ENCODE peak calls at places on chromosome 6, in seven cellular contexts. F is breast epithelium, T is CD14-positive monocyte, X is BE2C, K is nephron progenitor cell, D is GM23338, B is cardiac muscle cell. G is an unnamed sample.
A peak's percentile ranks its signal among the peaks of the same experiment; 100 is the strongest.

GRCh38 chr6:31622678-31623077 is 2.2 kb downstream of the PRRC2A start:
- DNase-seq in F (peak; percentile 76), T (no peak), X (no peak), K (no peak), D (no peak), B (no peak), G (no peak)

GRCh38 chr6:140816696-140817095 is 1316.0 kb upstream of the GJE1 start:
- DNase-seq in F (no peak), T (no peak), X (no peak), K (no peak), D (no peak), B (no peak), G (no peak)

GRCh38 chr6:148441454-148441911 is 98.8 kb downstream of the SASH1 start:
- DNase-seq in F (no peak), T (no peak), X (no peak), K (no peak), D (no peak), B (no peak), G (no peak)

GRCh38 chr6:7561153-7561964 is 19.9 kb downstream of the DSP start:
- DNase-seq in F (peak; percentile 77), T (no peak), X (peak; percentile 19), K (no peak), D (no peak), B (peak; percentile 50), G (no peak)

GRCh38 chr6:4561078-4561435 is 215.1 kb upstream of the CDYL start:
- DNase-seq in F (no peak), T (no peak), X (no peak), K (no peak), D (no peak), B (no peak), G (no peak)

GRCh38 chr6:154510144-154510905 is at the start of gene CNKSR3:
- DNase-seq in F (peak; percentile 73), T (no peak), X (peak; percentile 95), K (peak; percentile 97), D (peak; percentile 98), B (peak; percentile 99), G (peak; percentile 86)

GRCh38 chr6:114281496-114281895 is 61.3 kb downstream of the HS3ST5 start:
- DNase-seq in F (no peak), T (no peak), X (peak; percentile 64), K (no peak), D (peak; percentile 17), B (no peak), G (no peak)

GRCh38 chr6:138036111-138036510 is 71.1 kb downstream of the PERP start:
- DNase-seq in F (no peak), T (no peak), X (no peak), K (no peak), D (peak; percentile 28), B (no peak), G (no peak)

GRCh38 chr6:107668826-107669474 is 155.2 kb downstream of the SCML4 start:
- DNase-seq in F (no peak), T (no peak), X (no peak), K (no peak), D (no peak), B (no peak), G (no peak)

GRCh38 chr6:163670283-163670682 is 255.8 kb downstream of the QKI start:
- DNase-seq in F (no peak), T (no peak), X (peak; percentile 39), K (no peak), D (no peak), B (no peak), G (no peak)

GRCh38 chr6:4603291-4603690 is 172.9 kb upstream of the CDYL start:
- DNase-seq in F (no peak), T (peak; percentile 67), X (no peak), K (no peak), D (no peak), B (no peak), G (no peak)

GRCh38 chr6:20252311-20252710 is 40.0 kb upstream of the MBOAT1 start:
- DNase-seq in F (no peak), T (no peak), X (no peak), K (no peak), D (no peak), B (no peak), G (no peak)

GRCh38 chr6:109349419-109349987 is 32.8 kb downstream of the CD164 start:
- DNase-seq in F (no peak), T (no peak), X (peak; percentile 21), K (no peak), D (no peak), B (peak; percentile 26), G (no peak)

GRCh38 chr6:119541132-119541905 is 191.8 kb upstream of the MAN1A1 start:
- DNase-seq in F (no peak), T (no peak), X (no peak), K (no peak), D (no peak), B (no peak), G (no peak)

GRCh38 chr6:125598422-125598821 is 151.0 kb upstream of the HEY2 start:
- DNase-seq in F (peak; percentile 50), T (peak; percentile 87), X (no peak), K (no peak), D (no peak), B (no peak), G (no peak)

GRCh38 chr6:81865712-81866111 is 113.2 kb upstream of the TENT5A start:
- DNase-seq in F (no peak), T (no peak), X (no peak), K (no peak), D (no peak), B (no peak), G (no peak)

GRCh38 chr6:25122001-25122400 is 157.2 kb upstream of the CARMIL1 start:
- DNase-seq in F (no peak), T (no peak), X (peak; percentile 76), K (no peak), D (no peak), B (no peak), G (no peak)

GRCh38 chr6:1335367-1336037 is 23.6 kb downstream of the FOXQ1 start:
- DNase-seq in F (peak; percentile 92), T (no peak), X (no peak), K (no peak), D (no peak), B (no peak), G (no peak)

GRCh38 chr6:1334725-1335124 is 22.8 kb downstream of the FOXQ1 start:
- DNase-seq in F (no peak), T (no peak), X (no peak), K (no peak), D (peak; percentile 45), B (no peak), G (no peak)

GRCh38 chr6:1337791-1338190 is 25.9 kb downstream of the FOXQ1 start:
- DNase-seq in F (no peak), T (no peak), X (no peak), K (no peak), D (no peak), B (no peak), G (no peak)

DNA sequence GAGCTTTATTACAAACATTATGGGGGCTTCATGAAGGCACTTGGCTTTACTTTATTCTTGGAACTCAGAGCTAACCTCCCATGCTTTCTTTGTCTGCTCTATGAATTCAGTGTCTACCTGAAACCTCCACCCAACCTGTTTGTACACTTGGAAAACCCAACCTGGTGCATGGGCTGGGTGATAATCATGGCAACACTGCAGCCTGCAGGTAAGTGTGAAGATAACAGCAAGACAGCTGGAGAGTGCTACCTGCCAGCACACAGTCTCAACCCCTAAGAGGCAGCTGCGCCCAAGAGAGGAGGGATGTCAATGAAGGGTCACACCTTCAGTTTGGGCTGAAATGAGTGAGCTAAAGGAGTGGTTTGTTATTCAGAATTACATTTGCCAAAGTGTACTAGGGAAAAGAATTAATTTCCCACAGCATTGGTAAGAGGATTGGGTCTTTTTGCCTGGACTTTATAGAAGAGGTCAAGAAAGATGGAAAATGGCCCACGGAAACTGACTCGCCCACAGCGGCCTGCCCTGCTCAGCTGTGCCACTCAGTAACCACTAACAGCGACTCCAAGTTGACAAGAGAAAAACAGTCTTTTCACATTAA is 24.4 kb downstream of the FOXQ1 start:
- DNase-seq in F (peak; percentile 59), T (no peak), X (no peak), K (no peak), D (peak; percentile 66), B (no peak), G (no peak)
- TF ChIP-seq CTCF in F (peak; percentile 78), T (no peak), X (no peak), K (peak; percentile 18), D (peak; percentile 68), B (peak; percentile 6), G (no peak)

GRCh38 chr6:169654590-169655391 is 47.0 kb downstream of the WDR27 start:
- DNase-seq in F (peak; percentile 63), T (peak; percentile 72), X (peak; percentile 38), K (peak; percentile 64), D (peak; percentile 82), B (peak; percentile 74), G (no peak)
- TF ChIP-seq CTCF in F (peak; percentile 38), T (no peak), X (peak; percentile 27), K (no peak), D (no peak), B (peak; percentile 41), G (no peak)

GRCh38 chr6:51753635-51754034 is 333.8 kb downstream of the PKHD1 start:
- DNase-seq in F (no peak), T (no peak), X (peak; percentile 53), K (peak; percentile 64), D (peak; percentile 73), B (peak; percentile 70), G (no peak)
- TF ChIP-seq CTCF in F (no peak), T (peak; percentile 25), X (peak; percentile 71), K (peak; percentile 62), D (peak; percentile 81), B (no peak), G (peak; percentile 32)

DNA sequence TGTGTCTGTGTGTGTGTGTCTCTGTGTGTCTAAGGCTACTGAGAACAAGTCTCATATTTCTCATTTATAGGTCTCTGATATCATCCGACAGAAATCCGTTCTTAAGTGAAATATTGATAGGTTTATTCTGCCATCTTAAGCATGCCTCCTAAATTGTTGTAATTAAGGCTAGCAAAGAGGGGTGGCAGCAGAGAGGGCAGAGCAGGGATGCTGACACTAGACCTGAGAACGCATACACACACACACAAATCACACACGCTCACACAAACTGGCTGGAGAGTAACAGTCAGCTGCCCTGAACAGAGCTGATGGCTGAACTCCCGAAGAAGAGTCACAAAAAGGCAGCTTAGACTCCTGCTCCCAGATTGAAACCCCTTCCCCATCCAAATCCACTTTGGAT is 85.0 kb upstream of the LRFN2 start:
- DNase-seq in F (no peak), T (no peak), X (no peak), K (no peak), D (peak; percentile 39), B (peak; percentile 6), G (no peak)
- TF ChIP-seq CTCF in F (no peak), T (no peak), X (peak; percentile 39), K (no peak), D (peak; percentile 43), B (no peak), G (no peak)

GRCh38 chr6:32954983-32955802 is 2.3 kb upstream of the HLA-DMA start:
- DNase-seq in F (no peak), T (no peak), X (peak; percentile 25), K (no peak), D (peak; percentile 88), B (peak; percentile 24), G (no peak)
- TF ChIP-seq CTCF in F (no peak), T (peak; percentile 40), X (peak; percentile 56), K (peak; percentile 29), D (peak; percentile 76), B (peak; percentile 41), G (peak; percentile 6)

GRCh38 chr6:53246924-53247323 is 98.3 kb upstream of the GCM1 start:
- DNase-seq in F (no peak), T (no peak), X (no peak), K (no peak), D (no peak), B (no peak), G (no peak)
- TF ChIP-seq CTCF in F (no peak), T (no peak), X (no peak), K (no peak), D (no peak), B (no peak), G (no peak)